ENCODE peak calls at places on chromosomes 2 and 18, in five cellular contexts. One of them, this sample, is unnamed.

GRCh38 chr2:65666156-65666725 is 233.8 kb upstream of the SPRED2 start:
- DNase-seq in transverse colon: no peak
- DNase-seq in psoas muscle: no peak
- DNase-seq in upper lobe of right lung: no peak
- DNase-seq in gastrocnemius medialis: no peak
- DNase-seq in this sample: no peak

GRCh38 chr2:104447831-104448434 is 406.0 kb upstream of the POU3F3 start:
- DNase-seq in upper lobe of right lung: no peak
- DNase-seq in psoas muscle: no peak
- DNase-seq in gastrocnemius medialis: no peak
- DNase-seq in transverse colon: no peak
- DNase-seq in this sample: no peak

GRCh38 chr18:67730884-67731283 is 214.4 kb upstream of the DSEL start:
- DNase-seq in upper lobe of right lung: no peak
- DNase-seq in transverse colon: no peak
- DNase-seq in gastrocnemius medialis: no peak
- DNase-seq in psoas muscle: no peak
- DNase-seq in this sample: no peak

GRCh38 chr18:32598144-32598543 is 127.5 kb upstream of the GAREM1 start:
- DNase-seq in upper lobe of right lung: no peak
- DNase-seq in gastrocnemius medialis: no peak
- DNase-seq in transverse colon: no peak
- DNase-seq in psoas muscle: no peak
- DNase-seq in this sample: no peak

GRCh38 chr2:134160793-134161504 is 92.9 kb upstream of the MGAT5 start:
- DNase-seq in gastrocnemius medialis: no peak
- DNase-seq in transverse colon: no peak
- DNase-seq in psoas muscle: peak; percentile 47
- DNase-seq in upper lobe of right lung: no peak
- DNase-seq in this sample: no peak

GRCh38 chr18:36265035-36265434 is 32.5 kb upstream of the FHOD3 start:
- DNase-seq in gastrocnemius medialis: no peak
- DNase-seq in transverse colon: no peak
- DNase-seq in upper lobe of right lung: no peak
- DNase-seq in psoas muscle: no peak
- DNase-seq in this sample: no peak

GRCh38 chr18:51135795-51136194 is 61.7 kb downstream of the MEX3C start:
- DNase-seq in gastrocnemius medialis: no peak
- DNase-seq in upper lobe of right lung: no peak
- DNase-seq in psoas muscle: no peak
- DNase-seq in transverse colon: no peak
- DNase-seq in this sample: no peak

GRCh38 chr2:132909427-132909826 is 239.4 kb upstream of the LYPD1 start:
- DNase-seq in transverse colon: no peak
- DNase-seq in upper lobe of right lung: no peak
- DNase-seq in gastrocnemius medialis: no peak
- DNase-seq in psoas muscle: no peak
- DNase-seq in this sample: no peak

GRCh38 chr2:28486526-28486925 is 9.3 kb upstream of the PLB1 start:
- DNase-seq in transverse colon: no peak
- DNase-seq in psoas muscle: no peak
- DNase-seq in gastrocnemius medialis: no peak
- DNase-seq in upper lobe of right lung: no peak
- DNase-seq in this sample: no peak

GRCh38 chr2:46008082-46008870 is 288.9 kb upstream of the EPAS1 start:
- DNase-seq in upper lobe of right lung: no peak
- DNase-seq in gastrocnemius medialis: no peak
- DNase-seq in transverse colon: peak; percentile 57
- DNase-seq in psoas muscle: no peak
- DNase-seq in this sample: no peak

GRCh38 chr2:174951746-174952145 is 53.4 kb downstream of the CHN1 start:
- DNase-seq in upper lobe of right lung: no peak
- DNase-seq in psoas muscle: no peak
- DNase-seq in transverse colon: no peak
- DNase-seq in gastrocnemius medialis: no peak
- DNase-seq in this sample: no peak

GRCh38 chr2:23367760-23368159 is 17.2 kb upstream of the KLHL29 start:
- DNase-seq in upper lobe of right lung: no peak
- DNase-seq in gastrocnemius medialis: no peak
- DNase-seq in psoas muscle: no peak
- DNase-seq in transverse colon: no peak
- DNase-seq in this sample: no peak

GRCh38 chr2:171447675-171448074 is 13.6 kb downstream of the DCAF17 start:
- DNase-seq in transverse colon: no peak
- DNase-seq in gastrocnemius medialis: no peak
- DNase-seq in upper lobe of right lung: no peak
- DNase-seq in psoas muscle: no peak
- DNase-seq in this sample: no peak

GRCh38 chr2:204140258-204140657 is 203.7 kb downstream of the ICOS start:
- DNase-seq in gastrocnemius medialis: no peak
- DNase-seq in psoas muscle: no peak
- DNase-seq in upper lobe of right lung: no peak
- DNase-seq in transverse colon: no peak
- DNase-seq in this sample: no peak

GRCh38 chr2:30354621-30355020 is 92.4 kb upstream of the LCLAT1 start:
- DNase-seq in transverse colon: no peak
- DNase-seq in psoas muscle: no peak
- DNase-seq in upper lobe of right lung: no peak
- DNase-seq in gastrocnemius medialis: no peak
- DNase-seq in this sample: no peak

GRCh38 chr2:156430978-156431358 is 5.2 kb upstream of the GPD2 start:
- DNase-seq in transverse colon: no peak
- DNase-seq in gastrocnemius medialis: no peak
- DNase-seq in psoas muscle: no peak
- DNase-seq in upper lobe of right lung: no peak
- DNase-seq in this sample: no peak
- H3K4me3 ChIP-seq in transverse colon: no peak overlapping the region
- H3K4me3 ChIP-seq in gastrocnemius medialis: no peak overlapping the region
- H3K4me3 ChIP-seq in psoas muscle: peak overlapping the region; percentile 27
- H3K4me3 ChIP-seq in upper lobe of right lung: no peak overlapping the region
- H3K4me3 ChIP-seq in this sample: no peak overlapping the region

GRCh38 chr2:158923180-158923594 is 45.3 kb upstream of the TANC1 start:
- DNase-seq in upper lobe of right lung: no peak
- DNase-seq in transverse colon: no peak
- DNase-seq in gastrocnemius medialis: no peak
- DNase-seq in psoas muscle: no peak
- DNase-seq in this sample: peak; percentile 10
- H3K4me3 ChIP-seq in upper lobe of right lung: no peak overlapping the region
- H3K4me3 ChIP-seq in transverse colon: no peak overlapping the region
- H3K4me3 ChIP-seq in gastrocnemius medialis: no peak overlapping the region
- H3K4me3 ChIP-seq in psoas muscle: no peak overlapping the region
- H3K4me3 ChIP-seq in this sample: no peak overlapping the region

DNA sequence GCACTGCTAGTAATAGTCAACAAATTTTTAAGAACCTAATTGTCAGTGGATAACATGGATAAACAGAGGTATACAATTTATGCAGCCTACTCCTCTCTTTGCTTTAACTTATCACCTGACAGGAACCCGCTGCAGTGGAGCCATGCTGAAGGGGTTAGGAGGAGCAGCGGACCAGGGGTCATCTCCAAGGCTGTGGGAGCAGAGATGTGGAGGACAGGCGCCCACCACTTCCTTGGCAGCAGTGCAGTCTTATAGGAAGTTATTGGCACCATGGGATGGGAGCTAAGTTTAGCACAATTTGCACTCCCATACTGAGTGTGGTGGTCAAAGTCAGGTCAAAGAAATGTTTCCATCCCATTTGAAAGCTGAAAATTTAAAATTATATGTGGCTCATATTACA is 35.6 kb downstream of the HDLBP start:
- DNase-seq in upper lobe of right lung: no peak
- DNase-seq in gastrocnemius medialis: no peak
- DNase-seq in psoas muscle: no peak
- DNase-seq in transverse colon: no peak
- DNase-seq in this sample: no peak
- H3K4me3 ChIP-seq in upper lobe of right lung: no peak overlapping the region
- H3K4me3 ChIP-seq in gastrocnemius medialis: no peak overlapping the region
- H3K4me3 ChIP-seq in psoas muscle: no peak overlapping the region
- H3K4me3 ChIP-seq in transverse colon: no peak overlapping the region
- H3K4me3 ChIP-seq in this sample: no peak overlapping the region

GRCh38 chr18:3245853-3246635 is 1.6 kb upstream of the MYL12A start:
- DNase-seq in gastrocnemius medialis: peak; percentile 91
- DNase-seq in transverse colon: peak; percentile 91
- DNase-seq in upper lobe of right lung: peak; percentile 94
- DNase-seq in psoas muscle: peak; percentile 90
- DNase-seq in this sample: peak; percentile 90
- H3K4me3 ChIP-seq in gastrocnemius medialis: peak overlapping the region; percentile 93
- H3K4me3 ChIP-seq in transverse colon: peak overlapping the region; percentile 97
- H3K4me3 ChIP-seq in upper lobe of right lung: peak overlapping the region; percentile 81
- H3K4me3 ChIP-seq in psoas muscle: peak overlapping the region; percentile 85
- H3K4me3 ChIP-seq in this sample: peak overlapping the region; percentile 5

DNA sequence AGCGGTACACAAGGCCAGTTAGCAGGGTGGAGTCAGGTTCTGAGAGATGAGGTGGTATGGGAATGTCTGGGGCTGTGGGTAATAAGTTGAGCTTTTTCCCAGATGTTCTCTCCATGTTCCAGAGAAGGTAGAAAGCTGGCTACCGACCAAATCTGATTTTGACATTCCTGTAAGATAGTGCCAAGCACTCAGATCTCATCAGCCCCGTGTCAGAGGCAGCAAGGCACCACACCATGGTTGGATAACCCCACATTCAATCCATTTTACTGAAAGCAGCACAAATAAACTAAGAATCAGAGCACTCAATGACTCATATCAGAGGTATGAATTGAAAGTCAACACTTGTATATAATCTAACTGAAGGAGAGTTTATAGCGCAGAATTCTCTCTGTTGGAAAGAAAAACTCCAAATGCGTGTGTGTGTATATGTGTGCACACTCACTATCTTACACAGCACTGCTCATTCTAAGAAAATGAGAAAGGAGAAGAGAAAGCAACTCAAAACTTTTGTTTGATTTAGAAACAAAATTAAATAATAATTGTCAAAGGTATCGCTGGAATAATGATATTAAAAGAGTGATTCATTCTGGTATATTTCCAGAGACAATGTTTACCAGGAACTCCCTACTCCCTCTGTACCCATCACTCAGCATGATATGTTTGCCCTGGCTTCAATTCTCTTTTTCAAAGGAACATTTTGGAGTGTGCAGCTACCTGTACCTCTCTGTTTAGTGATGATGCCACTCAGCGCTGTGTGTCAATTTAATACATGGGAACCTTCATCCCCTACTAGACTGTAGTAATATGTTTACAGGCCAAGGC is 375.1 kb upstream of the ID2 start:
- DNase-seq in psoas muscle: no peak
- DNase-seq in upper lobe of right lung: no peak
- DNase-seq in gastrocnemius medialis: no peak
- DNase-seq in transverse colon: no peak
- DNase-seq in this sample: peak; percentile 44
- H3K4me3 ChIP-seq in psoas muscle: no peak overlapping the region
- H3K4me3 ChIP-seq in upper lobe of right lung: no peak overlapping the region
- H3K4me3 ChIP-seq in gastrocnemius medialis: no peak overlapping the region
- H3K4me3 ChIP-seq in transverse colon: no peak overlapping the region
- H3K4me3 ChIP-seq in this sample: no peak overlapping the region

GRCh38 chr2:156810094-156810493 is 373.9 kb downstream of the GPD2 start:
- DNase-seq in upper lobe of right lung: no peak
- DNase-seq in transverse colon: no peak
- DNase-seq in psoas muscle: no peak
- DNase-seq in gastrocnemius medialis: no peak
- DNase-seq in this sample: no peak
- H3K4me3 ChIP-seq in upper lobe of right lung: no peak overlapping the region
- H3K4me3 ChIP-seq in transverse colon: no peak overlapping the region
- H3K4me3 ChIP-seq in psoas muscle: no peak overlapping the region
- H3K4me3 ChIP-seq in gastrocnemius medialis: no peak overlapping the region
- H3K4me3 ChIP-seq in this sample: no peak overlapping the region

DNA sequence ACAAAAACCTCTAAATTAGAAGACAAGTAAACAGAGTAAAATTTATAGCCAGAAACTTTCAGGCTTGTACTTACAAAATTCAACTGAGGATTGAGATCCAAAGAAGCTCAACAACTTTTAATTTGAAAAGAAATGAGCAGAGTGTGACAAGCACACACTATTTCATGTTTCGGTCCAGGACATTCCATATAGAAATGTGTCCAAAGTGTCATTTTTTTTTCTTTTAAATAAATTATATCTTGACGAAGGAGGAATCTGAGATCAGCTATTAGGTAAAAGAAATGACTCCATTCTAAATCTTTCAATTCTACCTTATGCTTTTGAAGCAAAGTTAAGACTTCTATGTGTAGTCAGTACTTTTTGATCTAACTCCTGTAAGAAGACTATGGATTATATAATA is 4.6 kb downstream of the FN1 start:
- DNase-seq in transverse colon: no peak
- DNase-seq in psoas muscle: no peak
- DNase-seq in gastrocnemius medialis: no peak
- DNase-seq in upper lobe of right lung: no peak
- DNase-seq in this sample: no peak
- H3K4me3 ChIP-seq in transverse colon: no peak overlapping the region
- H3K4me3 ChIP-seq in psoas muscle: no peak overlapping the region
- H3K4me3 ChIP-seq in gastrocnemius medialis: no peak overlapping the region
- H3K4me3 ChIP-seq in upper lobe of right lung: no peak overlapping the region
- H3K4me3 ChIP-seq in this sample: no peak overlapping the region

DNA sequence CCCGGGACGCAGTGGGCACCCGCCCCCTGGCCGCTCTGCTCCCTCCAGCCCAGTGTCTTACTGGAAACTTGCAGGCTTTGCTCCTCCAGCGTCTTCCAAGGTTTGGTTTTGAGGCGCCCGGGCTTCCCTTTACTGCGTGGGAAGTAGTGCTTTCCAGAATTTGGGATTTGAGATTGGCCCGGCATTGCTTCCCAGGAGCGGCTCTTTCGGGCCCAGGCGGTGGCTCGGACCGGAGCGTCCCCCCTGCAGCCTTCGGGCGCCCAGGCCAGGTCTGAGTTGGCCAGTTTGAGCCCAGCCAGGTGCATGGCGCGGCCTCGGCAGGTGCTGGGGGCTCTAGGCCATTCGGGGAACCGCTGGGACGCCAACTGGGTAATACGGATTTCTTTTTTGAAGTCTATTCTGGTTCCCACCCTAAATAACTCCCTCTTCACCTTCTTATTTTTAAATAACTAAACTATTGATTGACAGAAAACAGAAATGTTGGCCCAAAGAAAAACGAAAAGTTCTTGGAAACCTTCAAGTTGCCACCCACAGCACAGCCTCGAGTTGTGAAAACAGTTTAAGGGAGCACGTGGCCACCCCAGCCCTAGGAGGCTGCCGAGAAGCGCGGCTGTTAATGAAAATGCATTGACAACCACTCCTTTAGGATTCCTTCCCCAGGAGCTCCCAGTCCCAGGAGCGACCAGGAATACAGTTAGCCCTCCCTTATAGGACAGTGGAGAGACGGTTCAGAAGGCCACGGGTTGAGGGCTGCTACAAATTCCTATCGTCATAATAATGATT is 766 bp downstream of the SNTG2 start:
- DNase-seq in upper lobe of right lung: no peak
- DNase-seq in psoas muscle: no peak
- DNase-seq in gastrocnemius medialis: no peak
- DNase-seq in transverse colon: no peak
- DNase-seq in this sample: no peak
- H3K4me3 ChIP-seq in upper lobe of right lung: peak overlapping the region; percentile 53
- H3K4me3 ChIP-seq in psoas muscle: peak overlapping the region; percentile 63
- H3K4me3 ChIP-seq in gastrocnemius medialis: peak overlapping the region; percentile 44
- H3K4me3 ChIP-seq in transverse colon: peak overlapping the region; percentile 51
- H3K4me3 ChIP-seq in this sample: no peak overlapping the region

DNA sequence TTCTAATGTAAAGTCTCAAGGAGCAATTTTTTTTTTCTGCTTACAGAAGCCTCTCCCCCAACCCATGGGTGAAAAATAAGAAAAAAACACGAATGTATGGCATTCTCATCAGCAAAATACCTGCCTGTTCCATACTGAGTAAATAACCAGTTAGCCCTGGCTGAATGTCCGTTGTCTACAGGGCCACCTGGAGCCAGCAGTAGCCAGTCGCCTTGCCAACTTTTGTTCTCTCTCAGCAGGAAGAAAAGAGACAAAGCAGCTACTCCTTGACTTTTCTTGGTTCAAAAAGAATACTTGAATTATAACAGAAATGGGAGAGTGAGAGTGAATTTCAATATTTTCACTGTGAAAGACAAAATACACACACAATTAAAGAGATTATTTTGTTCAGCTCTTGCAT is 532.9 kb upstream of the CRIM1 start:
- DNase-seq in upper lobe of right lung: no peak
- DNase-seq in psoas muscle: no peak
- DNase-seq in gastrocnemius medialis: no peak
- DNase-seq in transverse colon: no peak
- DNase-seq in this sample: no peak
- H3K4me3 ChIP-seq in upper lobe of right lung: no peak overlapping the region
- H3K4me3 ChIP-seq in psoas muscle: no peak overlapping the region
- H3K4me3 ChIP-seq in gastrocnemius medialis: no peak overlapping the region
- H3K4me3 ChIP-seq in transverse colon: no peak overlapping the region
- H3K4me3 ChIP-seq in this sample: no peak overlapping the region